ENCODE peak calls at places on chromosomes 6 and 20, in four cellular contexts. One of them, this sample, is unnamed.

GRCh38 chr20:32366380-32366779 is 8.2 kb downstream of the ASXL1 start:
- DNase-seq in NCI-H748 treated with DMSO at 0.1 percent for 48 hours: no peak
- DNase-seq in ureter: no peak
- DNase-seq in posterior cingulate gyrus: no peak
- DNase-seq in this sample: no peak

GRCh38 chr6:108619431-108620197 is 58.9 kb downstream of the FOXO3 start:
- DNase-seq in NCI-H748 treated with DMSO at 0.1 percent for 48 hours: no peak
- DNase-seq in ureter: no peak
- DNase-seq in posterior cingulate gyrus: no peak
- DNase-seq in this sample: no peak

GRCh38 chr6:15260099-15260821 is 14.4 kb downstream of the JARID2 start:
- DNase-seq in NCI-H748 treated with DMSO at 0.1 percent for 48 hours: no peak
- DNase-seq in ureter: no peak
- DNase-seq in posterior cingulate gyrus: no peak
- DNase-seq in this sample: no peak

GRCh38 chr6:161215876-161216615 is 57.8 kb downstream of the AGPAT4 start:
- DNase-seq in NCI-H748 treated with DMSO at 0.1 percent for 48 hours: no peak
- DNase-seq in ureter: no peak
- DNase-seq in posterior cingulate gyrus: no peak
- DNase-seq in this sample: no peak

GRCh38 chr6:98014791-98015201 is 731.8 kb upstream of the MMS22L start:
- DNase-seq in NCI-H748 treated with DMSO at 0.1 percent for 48 hours: peak
- DNase-seq in ureter: no peak
- DNase-seq in posterior cingulate gyrus: no peak
- DNase-seq in this sample: no peak

GRCh38 chr20:63055575-63056235 is 48.9 kb upstream of the BHLHE23 start:
- DNase-seq in NCI-H748 treated with DMSO at 0.1 percent for 48 hours: no peak
- DNase-seq in ureter: no peak
- DNase-seq in posterior cingulate gyrus: peak
- DNase-seq in this sample: no peak

GRCh38 chr6:154196333-154196732 is 157.3 kb downstream of the OPRM1 start:
- DNase-seq in NCI-H748 treated with DMSO at 0.1 percent for 48 hours: no peak
- DNase-seq in ureter: no peak
- DNase-seq in posterior cingulate gyrus: no peak
- DNase-seq in this sample: no peak

GRCh38 chr6:156832166-156832743 is 55.1 kb downstream of the ARID1B start:
- DNase-seq in NCI-H748 treated with DMSO at 0.1 percent for 48 hours: peak
- DNase-seq in ureter: no peak
- DNase-seq in posterior cingulate gyrus: no peak
- DNase-seq in this sample: no peak

GRCh38 chr6:125310994-125311649 is 9.4 kb upstream of the HDDC2 start:
- DNase-seq in NCI-H748 treated with DMSO at 0.1 percent for 48 hours: peak
- DNase-seq in ureter: no peak
- DNase-seq in posterior cingulate gyrus: no peak
- DNase-seq in this sample: no peak

GRCh38 chr6:145332001-145332400 is 403.3 kb downstream of the EPM2A start:
- DNase-seq in NCI-H748 treated with DMSO at 0.1 percent for 48 hours: no peak
- DNase-seq in ureter: no peak
- DNase-seq in posterior cingulate gyrus: no peak
- DNase-seq in this sample: no peak

GRCh38 chr20:64026-64603 is 23.4 kb upstream of the DEFB125 start:
- DNase-seq in NCI-H748 treated with DMSO at 0.1 percent for 48 hours: no peak
- DNase-seq in ureter: no peak
- DNase-seq in posterior cingulate gyrus: no peak
- DNase-seq in this sample: no peak

This sample was measured in vagina.